ENCODE peak calls at places on chromosomes 12 and 14, in six cellular contexts. X, J, S, T, Q and D are unnamed samples.

GRCh38 chr14:100476012-100476822 is 111.0 kb downstream of the BEGAIN start:
- DNase-seq in X (no peak), J (peak; percentile 93), S (no peak), T (peak; percentile 98), Q (peak; percentile 86), D (peak; percentile 62)

GRCh38 chr14:91354221-91354916 is 63.3 kb downstream of the CCDC88C start:
- DNase-seq in X (no peak), J (no peak), S (no peak), T (no peak), Q (no peak), D (no peak)

GRCh38 chr14:68882235-68882634 is 89.4 kb upstream of the ZFP36L1 start:
- DNase-seq in X (no peak), J (no peak), S (no peak), T (no peak), Q (no peak), D (no peak)

GRCh38 chr12:62848418-62848817 is 86.5 kb downstream of the PPM1H start:
- DNase-seq in X (no peak), J (peak; percentile 84), S (no peak), T (peak; percentile 85), Q (no peak), D (peak; percentile 10)

GRCh38 chr14:69043598-69044267 is 64.6 kb upstream of the ACTN1 start:
- DNase-seq in X (no peak), J (peak; percentile 70), S (no peak), T (peak; percentile 77), Q (no peak), D (peak; percentile 42)

GRCh38 chr12:127636881-127637280 is 630.1 kb upstream of the TMEM132C start:
- DNase-seq in X (no peak), J (no peak), S (no peak), T (no peak), Q (no peak), D (no peak)

GRCh38 chr14:63993992-63994391 is 141.2 kb downstream of the SYNE2 start:
- DNase-seq in X (no peak), J (no peak), S (no peak), T (no peak), Q (no peak), D (no peak)

GRCh38 chr14:59632381-59632780 is 55.8 kb upstream of the CCDC175 start:
- DNase-seq in X (peak; percentile 66), J (peak; percentile 21), S (peak; percentile 27), T (peak; percentile 6), Q (peak; percentile 73), D (peak; percentile 71)

GRCh38 chr12:47366203-47366978 is 286.6 kb upstream of the AMIGO2 start:
- DNase-seq in X (no peak), J (no peak), S (no peak), T (no peak), Q (no peak), D (no peak)

GRCh38 chr12:113500662-113501435 is 29.2 kb upstream of the LHX5 start:
- DNase-seq in X (peak; percentile 67), J (no peak), S (no peak), T (no peak), Q (peak; percentile 29), D (no peak)
- H2BK5ac ChIP-seq in X (no peak overlapping the region), J (no peak overlapping the region), S (no peak overlapping the region), T (no peak overlapping the region), Q (no peak overlapping the region), D (no peak overlapping the region)

DNA sequence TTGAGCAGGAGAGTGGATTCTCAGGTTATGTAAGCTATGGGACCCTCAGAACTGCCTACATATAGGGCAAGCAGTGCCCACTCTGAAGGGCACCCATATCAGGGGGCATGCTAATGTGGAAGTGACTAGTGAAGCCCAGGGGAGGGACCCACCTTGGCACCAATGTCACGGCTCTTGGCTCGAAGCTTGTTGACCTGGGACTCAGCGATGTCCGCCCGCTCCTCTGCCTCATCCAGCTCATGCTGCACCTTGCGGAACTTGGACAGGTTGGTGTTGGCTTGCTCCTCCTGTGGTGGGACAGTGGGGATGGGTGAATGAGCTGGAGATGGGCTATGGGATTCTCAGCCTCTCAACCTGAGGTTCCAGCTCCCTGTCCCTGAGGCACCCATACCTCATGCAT is 5.4 kb downstream of the CMTM5 start:
- DNase-seq in X (no peak), J (no peak), S (no peak), T (no peak), Q (no peak), D (no peak)
- H3K27me3 ChIP-seq in X (no peaks in the 10 kb centered on the region), J (peaks cover 87% of the 10 kb centered on the region), S (peaks cover 55% of the 10 kb centered on the region), T (peaks cover 45% of the 10 kb centered on the region), Q (no peaks in the 10 kb centered on the region), D (no peaks in the 10 kb centered on the region)

DNA sequence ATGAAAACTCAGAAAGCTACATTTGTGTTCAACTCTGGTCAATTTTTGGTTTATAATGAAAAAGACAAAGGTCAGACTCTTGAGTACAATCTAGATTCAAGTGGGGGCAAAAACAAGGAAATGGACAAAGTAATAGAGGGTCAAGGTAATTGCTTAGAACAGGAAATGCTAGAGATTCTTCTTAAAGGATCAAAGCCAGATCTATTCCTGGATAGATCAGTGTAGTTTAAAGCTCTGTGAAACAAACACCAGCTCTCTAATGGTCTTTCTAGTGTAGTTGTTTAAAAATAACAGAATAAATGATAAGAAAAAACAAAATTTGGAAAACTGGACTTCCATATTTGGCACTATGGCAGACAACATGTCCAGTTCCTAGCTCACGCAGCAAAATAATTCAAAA is 70.7 kb upstream of the SLC8A3 start:
- DNase-seq in X (no peak), J (no peak), S (no peak), T (no peak), Q (no peak), D (no peak)
- H2BK5ac ChIP-seq in X (no peak overlapping the region), J (no peak overlapping the region), S (no peak overlapping the region), T (no peak overlapping the region), Q (no peak overlapping the region), D (no peak overlapping the region)

GRCh38 chr14:97523936-97524335 is 726.8 kb downstream of the VRK1 start:
- DNase-seq in X (no peak), J (no peak), S (no peak), T (no peak), Q (peak; percentile 74), D (peak; percentile 62)

GRCh38 chr14:97532052-97532451 is 734.9 kb downstream of the VRK1 start:
- DNase-seq in X (no peak), J (no peak), S (no peak), T (no peak), Q (no peak), D (no peak)

GRCh38 chr14:97524579-97525319 is 727.6 kb downstream of the VRK1 start:
- DNase-seq in X (no peak), J (no peak), S (no peak), T (no peak), Q (no peak), D (no peak)

DNA sequence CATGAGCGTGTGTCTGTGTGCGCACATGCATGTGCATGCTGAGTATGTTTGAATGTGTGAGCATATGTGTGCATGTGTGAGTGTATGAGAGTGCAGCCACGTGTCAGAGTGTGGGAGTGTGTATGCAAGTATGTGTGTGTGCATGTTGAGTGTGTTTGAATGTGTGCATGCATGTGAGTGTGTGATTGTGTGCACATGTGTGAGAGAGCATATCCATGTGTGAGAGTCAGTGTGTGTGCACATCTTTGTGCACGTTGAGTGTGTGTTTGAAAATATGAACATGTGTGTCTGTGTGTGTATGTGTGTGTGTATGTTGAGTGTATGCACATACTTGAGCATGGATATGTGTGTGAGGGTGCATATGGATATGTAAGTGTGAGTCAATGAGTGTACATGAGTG is 730.8 kb downstream of the VRK1 start:
- DNase-seq in X (no peak), J (no peak), S (no peak), T (no peak), Q (no peak), D (no peak)
- H3K27me3 ChIP-seq in X (no peaks in the 10 kb centered on the region), J (no peaks in the 10 kb centered on the region), S (no peaks in the 10 kb centered on the region), T (no peaks in the 10 kb centered on the region), Q (no peaks in the 10 kb centered on the region), D (no peaks in the 10 kb centered on the region)

GRCh38 chr14:102830474-102831045 is 53.3 kb downstream of the TRAF3 start:
- DNase-seq in X (no peak), J (no peak), S (no peak), T (no peak), Q (no peak), D (no peak)

GRCh38 chr14:102829106-102829505 is 51.9 kb downstream of the TRAF3 start:
- DNase-seq in X (no peak), J (peak; percentile 83), S (no peak), T (peak; percentile 92), Q (no peak), D (no peak)

GRCh38 chr14:102833341-102833740 is 56.1 kb downstream of the TRAF3 start:
- DNase-seq in X (no peak), J (no peak), S (no peak), T (no peak), Q (no peak), D (no peak)

GRCh38 chr14:102833991-102834390 is 56.7 kb downstream of the TRAF3 start:
- DNase-seq in X (no peak), J (no peak), S (no peak), T (no peak), Q (no peak), D (no peak)

DNA sequence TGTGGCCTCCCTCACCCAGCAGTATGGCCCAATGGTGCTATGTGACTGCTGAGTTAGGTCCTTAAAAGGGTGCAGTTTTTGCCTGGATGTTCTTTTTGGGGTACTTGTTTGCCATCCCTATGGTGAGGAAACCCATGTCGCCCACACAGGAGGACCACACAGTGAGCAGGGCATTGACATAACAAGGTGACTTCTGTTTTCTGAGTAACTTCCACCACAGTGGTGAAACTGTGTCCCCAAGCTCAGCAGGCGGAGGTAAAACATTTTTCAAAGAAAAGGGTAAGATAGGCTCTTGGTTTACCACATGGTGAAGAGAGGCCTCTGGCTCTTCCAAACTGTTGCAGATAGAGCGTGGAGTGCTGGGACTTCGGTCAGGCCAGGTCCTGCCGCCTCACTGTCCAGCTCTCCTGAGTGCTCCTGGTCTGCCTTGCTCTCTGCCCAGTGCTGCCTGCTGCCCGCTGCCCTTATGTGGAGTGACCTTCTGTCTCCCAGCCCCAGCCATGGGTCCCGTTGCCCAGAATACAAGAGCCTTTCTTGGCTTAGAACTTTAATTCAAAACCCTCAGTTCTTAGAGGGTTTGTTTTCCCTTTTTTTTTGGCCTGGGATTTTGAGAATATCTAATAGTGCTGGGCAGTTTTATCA is 54.0 kb downstream of the TRAF3 start:
- DNase-seq in X (no peak), J (no peak), S (no peak), T (no peak), Q (no peak), D (no peak)
- H2BK5ac ChIP-seq in X (no peak overlapping the region), J (no peak overlapping the region), S (no peak overlapping the region), T (no peak overlapping the region), Q (no peak overlapping the region), D (no peak overlapping the region)

GRCh38 chr14:53946404-53947400 is 9.9 kb downstream of the BMP4 start:
- DNase-seq in X (peak; percentile 59), J (no peak), S (no peak), T (no peak), Q (peak; percentile 57), D (peak; percentile 24)
- H3K27me3 ChIP-seq in X (peaks cover 40% of the 10 kb centered on the region), J (no peaks in the 10 kb centered on the region), S (peaks cover 93% of the 10 kb centered on the region), T (no peaks in the 10 kb centered on the region), Q (no peaks in the 10 kb centered on the region), D (no peaks in the 10 kb centered on the region)

DNA sequence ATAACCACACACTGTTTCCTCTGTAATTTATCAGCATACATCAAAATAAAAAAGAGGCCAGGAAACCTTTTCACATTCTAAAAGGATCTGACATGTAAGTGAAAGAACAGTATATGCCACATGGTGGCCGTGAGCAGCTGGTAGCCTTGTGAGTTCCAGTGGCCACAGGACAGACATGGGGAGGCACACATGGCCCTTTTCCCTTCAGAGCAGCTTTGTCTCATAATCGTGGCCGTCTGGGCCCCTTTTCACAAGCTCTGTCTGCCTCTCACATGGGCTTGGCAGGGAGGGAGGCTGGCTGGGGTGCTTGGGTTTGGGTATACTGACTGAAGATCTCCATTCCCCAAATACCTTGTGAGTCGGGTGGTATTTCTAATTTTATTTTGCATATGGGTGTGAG is 1.5 kb upstream of the ZDHHC22 start:
- DNase-seq in X (no peak), J (no peak), S (no peak), T (no peak), Q (no peak), D (no peak)
- H2BK5ac ChIP-seq in X (no peak overlapping the region), J (no peak overlapping the region), S (no peak overlapping the region), T (no peak overlapping the region), Q (no peak overlapping the region), D (no peak overlapping the region)